ENCODE peak calls at places on chromosomes 2 and 18, in six cellular contexts. C, H, N, G, K and L are unnamed samples.

GRCh38 chr2:203989536-203989935 is 53.0 kb downstream of the ICOS start:
- DNase-seq in C (no peak), G (no peak), K (no peak), N (no peak), H (no peak), L (no peak)

GRCh38 chr2:219386532-219387280 is 1.0 kb downstream of the DNPEP start:
- DNase-seq in C (no peak), N (no peak), K (no peak), H (no peak), G (no peak), L (no peak)

GRCh38 chr2:231169475-231169874 is 29.0 kb upstream of the ARMC9 start:
- DNase-seq in H (no peak), C (no peak), N (no peak), K (no peak), G (no peak), L (no peak)

GRCh38 chr18:73461780-73462059 is 593.9 kb upstream of the NETO1 start:
- DNase-seq in H (no peak), G (peak), C (no peak), K (no peak), N (no peak), L (no peak)

GRCh38 chr2:222743263-222743865 is 71.9 kb downstream of the MOGAT1 start:
- DNase-seq in C (no peak), K (no peak), G (peak), H (no peak), N (peak), L (no peak)

GRCh38 chr2:181546086-181546485 is 88.9 kb downstream of the ITGA4 start:
- DNase-seq in G (peak), H (no peak), K (no peak), C (no peak), N (no peak), L (no peak)

GRCh38 chr2:74375838-74376237 is 4.3 kb downstream of the DCTN1 start:
- DNase-seq in N (no peak), G (no peak), C (no peak), H (no peak), K (no peak), L (no peak)

GRCh38 chr2:143261986-143262784 is 133.0 kb downstream of the ARHGAP15 start:
- DNase-seq in N (no peak), C (no peak), G (peak), K (peak), H (no peak), L (no peak)

GRCh38 chr18:59662008-59662701 is 35.1 kb downstream of the CCBE1 start:
- DNase-seq in N (no peak), K (no peak), H (no peak), C (no peak), G (peak), L (no peak)

GRCh38 chr2:235803028-235803427 is 309.2 kb downstream of the AGAP1 start:
- DNase-seq in K (no peak), H (no peak), N (no peak), G (peak), C (no peak), L (no peak)

GRCh38 chr2:233153146-233153798 is 93.1 kb downstream of the INPP5D start:
- DNase-seq in N (no peak), K (no peak), H (no peak), G (no peak), C (no peak), L (no peak)

GRCh38 chr2:241636983-241637232 is at the start of gene THAP4:
- DNase-seq in H (no peak), G (no peak), C (peak), K (no peak), N (no peak), L (no peak)

GRCh38 chr18:48957616-48958015 is 6.9 kb upstream of the SMAD7 start:
- DNase-seq in C (no peak), G (no peak), H (no peak), N (no peak), K (no peak), L (no peak)

GRCh38 chr2:42234056-42234455 is 64.9 kb downstream of the EML4 start:
- DNase-seq in H (no peak), C (no peak), K (no peak), N (no peak), G (peak), L (no peak)

GRCh38 chr2:196230051-196230450 is 58.7 kb upstream of the STK17B start:
- DNase-seq in K (peak), C (no peak), N (no peak), H (no peak), G (no peak), L (no peak)

GRCh38 chr18:56789004-56789888 is 138.1 kb downstream of the WDR7 start:
- DNase-seq in N (peak), G (peak), C (no peak), H (no peak), K (no peak), L (peak)

GRCh38 chr2:65320042-65320711 is 92.5 kb downstream of the ACTR2 start:
- DNase-seq in H (peak), C (no peak), N (peak), K (no peak), G (peak), L (peak)

GRCh38 chr2:33168973-33169372 is 222.2 kb downstream of the LTBP1 start:
- DNase-seq in C (no peak), N (no peak), G (no peak), H (no peak), K (no peak), L (no peak)

GRCh38 chr2:119860924-119861323 is 101.2 kb downstream of the PTPN4 start:
- DNase-seq in G (no peak), N (no peak), C (no peak), H (no peak), K (no peak), L (no peak)

GRCh38 chr2:75100011-75100680 is 99.2 kb downstream of the TACR1 start:
- DNase-seq in G (peak), K (no peak), N (peak), H (peak), C (no peak), L (no peak)

GRCh38 chr2:180478883-180479282 is 471.8 kb upstream of the CWC22 start:
- DNase-seq in N (no peak), G (no peak), H (no peak), C (no peak), K (no peak), L (no peak)

GRCh38 chr2:45669109-45669508 is 17.6 kb downstream of the PRKCE start:
- DNase-seq in G (peak), C (no peak), H (no peak), N (peak), K (no peak), L (no peak)

GRCh38 chr2:138550172-138550571 is 48.6 kb downstream of the SPOPL start:
- DNase-seq in H (no peak), N (no peak), C (no peak), G (no peak), K (no peak), L (no peak)

GRCh38 chr2:10052216-10052615 is 8.9 kb downstream of the KLF11 start:
- DNase-seq in G (no peak), N (no peak), H (no peak), C (no peak), K (no peak), L (no peak)

GRCh38 chr2:219707496-219708285 is 80.3 kb downstream of the SLC4A3 start:
- DNase-seq in N (no peak), G (peak), C (no peak), H (no peak), K (no peak), L (no peak)

GRCh38 chr18:51668101-51668500 is 470.6 kb upstream of the MEX3C start:
- DNase-seq in K (no peak), C (peak), N (peak), G (peak), H (no peak), L (peak)

GRCh38 chr18:23094411-23095165 is 40.7 kb upstream of the CABLES1 start:
- DNase-seq in H (no peak), K (no peak), N (no peak), G (no peak), C (no peak), L (no peak)

GRCh38 chr2:196586511-196586991 is 53.0 kb upstream of the CCDC150 start:
- DNase-seq in C (no peak), G (peak), H (peak), N (no peak), K (no peak), L (no peak)

GRCh38 chr2:117942958-117943672 is 70.8 kb downstream of the CCDC93 start:
- DNase-seq in K (no peak), H (peak), G (peak), C (no peak), N (no peak), L (no peak)

GRCh38 chr2:138323382-138324067 is 178.0 kb upstream of the SPOPL start:
- DNase-seq in G (no peak), K (no peak), N (no peak), C (no peak), H (no peak), L (no peak)

GRCh38 chr2:10329880-10330699 is 27.4 kb downstream of the HPCAL1 start:
- DNase-seq in N (no peak), G (peak), K (peak), C (no peak), H (peak), L (peak)

GRCh38 chr2:130339885-130340745 is 2.6 kb upstream of the IMP4 start:
- DNase-seq in H (no peak), G (no peak), K (no peak), N (no peak), C (no peak), L (no peak)

GRCh38 chr2:36357506-36358316 is 2.1 kb downstream of the CRIM1 start:
- DNase-seq in N (peak), K (no peak), C (no peak), H (peak), G (peak), L (no peak)

GRCh38 chr2:230492107-230492506 is 76.1 kb downstream of the SP100 start:
- DNase-seq in G (no peak), N (no peak), K (no peak), C (no peak), H (no peak), L (no peak)

GRCh38 chr2:85189606-85190270 is 56.5 kb downstream of the TCF7L1 start:
- DNase-seq in C (no peak), N (no peak), H (no peak), K (no peak), G (no peak), L (no peak)

GRCh38 chr2:58891828-58892366 is 650.8 kb upstream of the FANCL start:
- DNase-seq in K (no peak), G (no peak), H (no peak), C (no peak), N (no peak), L (no peak)

GRCh38 chr2:71684226-71685072 is 231.1 kb downstream of the DYSF start:
- DNase-seq in C (no peak), H (no peak), K (no peak), G (no peak), N (no peak), L (no peak)

GRCh38 chr18:13625355-13625754 is 101.0 kb downstream of the FAM210A start:
- DNase-seq in H (no peak), C (no peak), K (no peak), G (no peak), N (no peak), L (no peak)